ENCODE peak calls at places on chromosome X, in four cellular contexts. One of them, this sample, is unnamed.

GRCh38 chrX:68428431-68428830 is 4.9 kb downstream of the OPHN1 start:
- DNase-seq in lower leg skin: no peak
- DNase-seq in AG10803: peak
- DNase-seq in RWPE2: no peak
- DNase-seq in this sample: no peak

GRCh38 chrX:24266996-24267395 is 46.9 kb downstream of the SUPT20HL2 start:
- DNase-seq in lower leg skin: no peak
- DNase-seq in AG10803: no peak
- DNase-seq in RWPE2: no peak
- DNase-seq in this sample: no peak

GRCh38 chrX:133297284-133297683 is 79.1 kb upstream of the TFDP3 start:
- DNase-seq in lower leg skin: no peak
- DNase-seq in AG10803: peak
- DNase-seq in RWPE2: no peak
- DNase-seq in this sample: no peak

GRCh38 chrX:75303795-75304194 is 29.9 kb downstream of the UPRT start:
- DNase-seq in lower leg skin: no peak
- DNase-seq in AG10803: peak
- DNase-seq in RWPE2: no peak
- DNase-seq in this sample: no peak

GRCh38 chrX:44975666-44976263 is 102.8 kb downstream of the KDM6A start:
- DNase-seq in lower leg skin: no peak
- DNase-seq in AG10803: no peak
- DNase-seq in RWPE2: no peak
- DNase-seq in this sample: no peak

GRCh38 chrX:116749943-116750342 is 287.2 kb upstream of the CT83 start:
- DNase-seq in lower leg skin: peak
- DNase-seq in AG10803: peak
- DNase-seq in RWPE2: peak
- DNase-seq in this sample: no peak

GRCh38 chrX:56833626-56834025 is 104.6 kb downstream of the NBDY start:
- DNase-seq in lower leg skin: no peak
- DNase-seq in AG10803: no peak
- DNase-seq in RWPE2: no peak
- DNase-seq in this sample: no peak

GRCh38 chrX:65932173-65933084 is 107.5 kb downstream of the VSIG4 start:
- DNase-seq in lower leg skin: peak
- DNase-seq in AG10803: no peak
- DNase-seq in RWPE2: peak
- DNase-seq in this sample: no peak

GRCh38 chrX:54843050-54843449 is 35.5 kb downstream of the MAGED2 start:
- DNase-seq in lower leg skin: no peak
- DNase-seq in AG10803: no peak
- DNase-seq in RWPE2: no peak
- DNase-seq in this sample: no peak

GRCh38 chrX:88746925-88747324 is at the start of gene CPXCR1:
- DNase-seq in lower leg skin: no peak
- DNase-seq in AG10803: no peak
- DNase-seq in RWPE2: no peak
- DNase-seq in this sample: no peak

GRCh38 chrX:41984628-41985027 is 61.3 kb upstream of the CASK start:
- DNase-seq in lower leg skin: no peak
- DNase-seq in AG10803: no peak
- DNase-seq in RWPE2: no peak
- DNase-seq in this sample: no peak

GRCh38 chrX:44062842-44063241 is 89.7 kb upstream of the NDP start:
- DNase-seq in lower leg skin: no peak
- DNase-seq in AG10803: no peak
- DNase-seq in RWPE2: no peak
- DNase-seq in this sample: no peak

GRCh38 chrX:74531081-74531480 is 83.3 kb downstream of the RLIM start:
- DNase-seq in lower leg skin: no peak
- DNase-seq in AG10803: no peak
- DNase-seq in RWPE2: no peak
- DNase-seq in this sample: no peak

GRCh38 chrX:49039598-49040375 is 3.4 kb downstream of the TFE3 start:
- DNase-seq in lower leg skin: peak
- DNase-seq in AG10803: peak
- DNase-seq in RWPE2: peak
- DNase-seq in this sample: peak

GRCh38 chrX:153408871-153409351 is 2.4 kb upstream of the ZFP92 start:
- DNase-seq in lower leg skin: no peak
- DNase-seq in AG10803: no peak
- DNase-seq in RWPE2: no peak
- DNase-seq in this sample: no peak

GRCh38 chrX:129493643-129494042 is 29.6 kb downstream of the SMARCA1 start:
- DNase-seq in lower leg skin: no peak
- DNase-seq in AG10803: peak
- DNase-seq in RWPE2: no peak
- DNase-seq in this sample: no peak

GRCh38 chrX:132751043-132751690 is 207.3 kb downstream of the HS6ST2 start:
- DNase-seq in lower leg skin: no peak
- DNase-seq in AG10803: no peak
- DNase-seq in RWPE2: no peak
- DNase-seq in this sample: no peak

GRCh38 chrX:63250253-63250868 is 100.8 kb downstream of the SPIN4 start:
- DNase-seq in lower leg skin: peak
- DNase-seq in AG10803: peak
- DNase-seq in RWPE2: no peak
- DNase-seq in this sample: no peak

GRCh38 chrX:86002076-86002896 is 45.1 kb downstream of the CHM start:
- DNase-seq in lower leg skin: no peak
- DNase-seq in AG10803: peak
- DNase-seq in RWPE2: peak
- DNase-seq in this sample: no peak

GRCh38 chrX:110317820-110318663 is at the start of gene AMMECR1:
- DNase-seq in lower leg skin: peak
- DNase-seq in AG10803: peak
- DNase-seq in RWPE2: peak
- DNase-seq in this sample: peak

GRCh38 chrX:120485562-120486520 is 16.7 kb upstream of the LAMP2 start:
- DNase-seq in lower leg skin: peak
- DNase-seq in AG10803: peak
- DNase-seq in RWPE2: peak
- DNase-seq in this sample: peak

GRCh38 chrX:111005151-111005550 is 90.8 kb upstream of the PAK3 start:
- DNase-seq in lower leg skin: no peak
- DNase-seq in AG10803: no peak
- DNase-seq in RWPE2: no peak
- DNase-seq in this sample: no peak

GRCh38 chrX:124348152-124348551 is 1.8 kb downstream of the SH2D1A start:
- DNase-seq in lower leg skin: no peak
- DNase-seq in AG10803: no peak
- DNase-seq in RWPE2: no peak
- DNase-seq in this sample: no peak

GRCh38 chrX:131262738-131263679 is 26.1 kb downstream of the IGSF1 start:
- DNase-seq in lower leg skin: no peak
- DNase-seq in AG10803: no peak
- DNase-seq in RWPE2: no peak
- DNase-seq in this sample: no peak

GRCh38 chrX:11558972-11559371 is 106.7 kb downstream of the ARHGAP6 start:
- DNase-seq in lower leg skin: no peak
- DNase-seq in AG10803: no peak
- DNase-seq in RWPE2: no peak
- DNase-seq in this sample: no peak

GRCh38 chrX:53279296-53280237 is 1.8 kb downstream of the IQSEC2 start:
- DNase-seq in lower leg skin: no peak
- DNase-seq in AG10803: no peak
- DNase-seq in RWPE2: no peak
- DNase-seq in this sample: no peak
- TF ChIP-seq CTCF in lower leg skin: no peak
- TF ChIP-seq CTCF in AG10803: no peak
- TF ChIP-seq CTCF in RWPE2: no peak
- TF ChIP-seq CTCF in this sample: no peak

GRCh38 chrX:16711219-16712115 is 1.0 kb downstream of the CTPS2 start:
- DNase-seq in lower leg skin: no peak
- DNase-seq in AG10803: no peak
- DNase-seq in RWPE2: no peak
- DNase-seq in this sample: no peak
- H3K4me3 ChIP-seq in lower leg skin: peak
- H3K4me3 ChIP-seq in AG10803: peak
- H3K4me3 ChIP-seq in RWPE2: peak
- H3K4me3 ChIP-seq in this sample: peak

GRCh38 chrX:87583679-87584078 is 66.1 kb downstream of the KLHL4 start:
- DNase-seq in lower leg skin: no peak
- DNase-seq in AG10803: no peak
- DNase-seq in RWPE2: no peak
- DNase-seq in this sample: no peak
- TF ChIP-seq CTCF in lower leg skin: no peak
- TF ChIP-seq CTCF in AG10803: no peak
- TF ChIP-seq CTCF in RWPE2: peak
- TF ChIP-seq CTCF in this sample: no peak

GRCh38 chrX:9466711-9467110 is 1.9 kb downstream of the TBL1X start:
- DNase-seq in lower leg skin: no peak
- DNase-seq in AG10803: no peak
- DNase-seq in RWPE2: no peak
- DNase-seq in this sample: no peak
- H3K4me3 ChIP-seq in lower leg skin: no peak
- H3K4me3 ChIP-seq in AG10803: peak
- H3K4me3 ChIP-seq in RWPE2: no peak
- H3K4me3 ChIP-seq in this sample: peak

GRCh38 chrX:136961594-136962135 is 72.1 kb downstream of the GPR101 start:
- DNase-seq in lower leg skin: no peak
- DNase-seq in AG10803: no peak
- DNase-seq in RWPE2: no peak
- DNase-seq in this sample: no peak
- TF ChIP-seq CTCF in lower leg skin: no peak
- TF ChIP-seq CTCF in AG10803: no peak
- TF ChIP-seq CTCF in RWPE2: no peak
- TF ChIP-seq CTCF in this sample: no peak

GRCh38 chrX:16946361-16946964 is at the start of gene REPS2:
- DNase-seq in lower leg skin: peak
- DNase-seq in AG10803: peak
- DNase-seq in RWPE2: peak
- DNase-seq in this sample: no peak
- H3K4me3 ChIP-seq in lower leg skin: no peak
- H3K4me3 ChIP-seq in AG10803: peak
- H3K4me3 ChIP-seq in RWPE2: peak
- H3K4me3 ChIP-seq in this sample: peak

GRCh38 chrX:96183843-96184242 is 500.8 kb upstream of the DIAPH2 start:
- DNase-seq in lower leg skin: no peak
- DNase-seq in AG10803: peak
- DNase-seq in RWPE2: no peak
- DNase-seq in this sample: no peak

GRCh38 chrX:96181571-96181970 is 503.1 kb upstream of the DIAPH2 start:
- DNase-seq in lower leg skin: no peak
- DNase-seq in AG10803: no peak
- DNase-seq in RWPE2: no peak
- DNase-seq in this sample: no peak

GRCh38 chrX:96182366-96182765 is 502.3 kb upstream of the DIAPH2 start:
- DNase-seq in lower leg skin: no peak
- DNase-seq in AG10803: peak
- DNase-seq in RWPE2: no peak
- DNase-seq in this sample: no peak
- TF ChIP-seq CTCF in lower leg skin: no peak
- TF ChIP-seq CTCF in AG10803: peak
- TF ChIP-seq CTCF in RWPE2: peak
- TF ChIP-seq CTCF in this sample: no peak

GRCh38 chrX:136495043-136495442 is 2.3 kb upstream of the HTATSF1 start:
- DNase-seq in lower leg skin: no peak
- DNase-seq in AG10803: no peak
- DNase-seq in RWPE2: no peak
- DNase-seq in this sample: no peak
- H3K4me3 ChIP-seq in lower leg skin: no peak
- H3K4me3 ChIP-seq in AG10803: no peak
- H3K4me3 ChIP-seq in RWPE2: no peak
- H3K4me3 ChIP-seq in this sample: no peak

This sample was measured in coronary artery.